ENCODE peak calls at places on chromosomes 6 and 20, in four cellular contexts. V is A549, Z is NB4, B is breast epithelium. D is an unnamed sample.

GRCh38 chr20:60228255-60228654 is 270.0 kb downstream of the CDH26 start:
- DNase-seq in V (no peak), Z (peak), B (no peak), D (no peak)

GRCh38 chr6:110415297-110415916 is at the start of gene DDO:
- DNase-seq in V (no peak), Z (no peak), B (peak), D (peak)

GRCh38 chr20:18837710-18838109 is 24.1 kb downstream of the SCP2D1 start:
- DNase-seq in V (no peak), Z (no peak), B (no peak), D (no peak)

GRCh38 chr20:3706774-3707507 is 5.5 kb downstream of the SIGLEC1 start:
- DNase-seq in V (no peak), Z (no peak), B (no peak), D (peak)

GRCh38 chr6:13427838-13428527 is 59.4 kb downstream of the GFOD1 start:
- DNase-seq in V (no peak), Z (no peak), B (no peak), D (no peak)

GRCh38 chr6:3456794-3457709 is at the start of gene SLC22A23:
- DNase-seq in V (peak), Z (peak), B (peak), D (peak)

GRCh38 chr20:63518351-63518861 is 2.2 kb upstream of the PPDPF start:
- DNase-seq in V (no peak), Z (no peak), B (no peak), D (no peak)

GRCh38 chr6:115667478-115667996 is 393.2 kb downstream of the FRK start:
- DNase-seq in V (no peak), Z (no peak), B (no peak), D (no peak)

GRCh38 chr20:34954905-34955231 is 738 bp downstream of the GSS start:
- DNase-seq in V (no peak), Z (no peak), B (no peak), D (no peak)

GRCh38 chr6:90286884-90287488 is 9.7 kb downstream of the BACH2 start:
- DNase-seq in V (peak), Z (peak), B (no peak), D (no peak)

GRCh38 chr6:13667655-13668054 is 44.0 kb downstream of the RANBP9 start:
- DNase-seq in V (no peak), Z (peak), B (no peak), D (no peak)

GRCh38 chr20:45450097-45450818 is 19.3 kb upstream of the WFDC2 start:
- DNase-seq in V (peak), Z (peak), B (no peak), D (peak)

GRCh38 chr20:62550087-62550565 is 74.3 kb upstream of the GATA5 start:
- DNase-seq in V (peak), Z (no peak), B (no peak), D (no peak)

GRCh38 chr6:100173211-100173610 is 179.2 kb upstream of the MCHR2 start:
- DNase-seq in V (no peak), Z (no peak), B (no peak), D (no peak)

GRCh38 chr6:111462770-111463391 is 20.1 kb downstream of the REV3L start:
- DNase-seq in V (peak), Z (peak), B (no peak), D (no peak)

GRCh38 chr6:41092421-41093140 is 19.8 kb downstream of the NFYA start:
- DNase-seq in V (peak), Z (peak), B (no peak), D (no peak)

GRCh38 chr6:116883005-116883404 is 6.0 kb downstream of the RFX6 start:
- DNase-seq in V (no peak), Z (no peak), B (no peak), D (no peak)

GRCh38 chr6:148973809-148974208 is 227.0 kb downstream of the UST start:
- DNase-seq in V (peak), Z (peak), B (no peak), D (no peak)

GRCh38 chr6:168865522-168865921 is 388.1 kb downstream of the THBS2 start:
- DNase-seq in V (no peak), Z (no peak), B (no peak), D (no peak)

GRCh38 chr6:72683797-72684196 is 61.9 kb downstream of the KCNQ5 start:
- DNase-seq in V (no peak), Z (no peak), B (no peak), D (no peak)

GRCh38 chr20:57369601-57370000 is 18.5 kb downstream of the RAE1 start:
- DNase-seq in V (no peak), Z (peak), B (no peak), D (no peak)

GRCh38 chr6:31246051-31246495 is 25.8 kb downstream of the HLA-C start:
- DNase-seq in V (peak), Z (no peak), B (no peak), D (peak)

GRCh38 chr6:87944541-87944954 is 103.1 kb upstream of the SPACA1 start:
- DNase-seq in V (peak), Z (peak), B (peak), D (no peak)

GRCh38 chr6:110255356-110255755 is 75.1 kb downstream of the CDC40 start:
- DNase-seq in V (peak), Z (peak), B (no peak), D (no peak)

GRCh38 chr6:163756079-163756478 is 341.6 kb downstream of the QKI start:
- DNase-seq in V (no peak), Z (peak), B (no peak), D (no peak)

GRCh38 chr6:164741938-164742451 is 567.4 kb downstream of the C6orf118 start:
- DNase-seq in V (no peak), Z (no peak), B (no peak), D (no peak)

GRCh38 chr6:87922947-87923330 is 124.7 kb upstream of the SPACA1 start:
- DNase-seq in V (no peak), Z (peak), B (no peak), D (no peak)

GRCh38 chr6:108330806-108331205 is 36.0 kb downstream of the AFG1L start:
- DNase-seq in V (no peak), Z (no peak), B (no peak), D (no peak)

GRCh38 chr6:151690303-151690702 is 117.2 kb upstream of the ESR1 start:
- DNase-seq in V (no peak), Z (no peak), B (no peak), D (no peak)

GRCh38 chr6:161254754-161255253 is 19.1 kb downstream of the AGPAT4 start:
- DNase-seq in V (no peak), Z (no peak), B (no peak), D (no peak)

GRCh38 chr6:52724406-52725121 is 38.7 kb downstream of the GSTA2 start:
- DNase-seq in V (peak), Z (peak), B (peak), D (peak)

GRCh38 chr6:152173957-152174356 is 366.5 kb downstream of the ESR1 start:
- DNase-seq in V (no peak), Z (no peak), B (no peak), D (no peak)

GRCh38 chr6:3205913-3206312 is 21.5 kb downstream of the TUBB2B start:
- DNase-seq in V (no peak), Z (peak), B (no peak), D (no peak)

GRCh38 chr20:5735845-5736530 is 14.2 kb upstream of the SHLD1 start:
- DNase-seq in V (peak), Z (no peak), B (no peak), D (no peak)

GRCh38 chr6:133467982-133468380 is 226.8 kb downstream of the EYA4 start:
- DNase-seq in V (no peak), Z (no peak), B (no peak), D (no peak)

GRCh38 chr6:105896052-105896820 is 189.9 kb upstream of the PRDM1 start:
- DNase-seq in V (no peak), Z (no peak), B (no peak), D (no peak)

GRCh38 chr20:22339091-22339881 is 245.1 kb downstream of the FOXA2 start:
- DNase-seq in V (peak), Z (peak), B (no peak), D (peak)

GRCh38 chr20:58570181-58570859 is 55.1 kb upstream of the APCDD1L start:
- DNase-seq in V (no peak), Z (no peak), B (no peak), D (no peak)

GRCh38 chr6:108544586-108544985 is 16.1 kb upstream of the FOXO3 start:
- DNase-seq in V (no peak), Z (no peak), B (no peak), D (no peak)

DNA sequence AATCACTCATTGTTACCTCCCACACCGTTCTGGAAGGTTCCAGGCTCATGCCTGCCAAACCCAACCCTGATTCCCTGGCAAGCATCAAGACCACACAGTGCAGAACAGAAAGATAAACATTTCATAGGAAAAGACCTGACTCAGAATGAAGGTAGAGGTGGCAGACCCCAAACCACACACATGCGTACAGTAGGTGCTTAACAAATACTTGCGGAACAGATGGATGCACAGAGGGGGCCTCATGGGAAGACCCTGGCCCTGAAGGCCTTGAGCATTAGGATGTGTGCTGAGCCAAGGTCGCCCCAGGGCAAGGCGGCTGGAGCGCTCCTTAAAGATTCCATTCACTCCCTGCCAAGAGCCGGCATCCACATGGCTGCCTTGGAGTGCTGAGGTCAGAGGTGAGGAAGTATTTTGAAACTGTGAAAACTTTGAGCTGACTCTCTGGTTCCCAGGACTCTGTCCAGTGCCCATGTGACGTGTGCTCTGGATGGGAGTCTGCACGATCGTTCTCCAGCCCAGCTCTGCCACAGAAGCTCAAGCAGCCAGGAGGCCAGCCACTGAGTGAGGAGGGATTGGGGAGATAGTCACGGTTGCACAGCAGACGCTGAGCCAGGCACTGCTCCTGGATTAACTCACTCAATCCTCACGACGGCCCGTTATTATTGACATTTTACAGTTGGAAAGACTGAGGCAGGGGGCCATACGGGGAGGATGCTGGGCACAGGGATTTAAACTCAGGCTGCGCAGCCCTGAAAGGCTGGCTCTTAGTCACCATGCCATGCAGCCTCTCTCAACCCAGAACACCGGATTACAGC is 65.5 kb upstream of the AFDN start:
- DNase-seq in V (no peak), Z (no peak), B (peak), D (no peak)
- TF ChIP-seq POLR2A in V (no peak), Z (no peak), B (no peak), D (no peak)

DNA sequence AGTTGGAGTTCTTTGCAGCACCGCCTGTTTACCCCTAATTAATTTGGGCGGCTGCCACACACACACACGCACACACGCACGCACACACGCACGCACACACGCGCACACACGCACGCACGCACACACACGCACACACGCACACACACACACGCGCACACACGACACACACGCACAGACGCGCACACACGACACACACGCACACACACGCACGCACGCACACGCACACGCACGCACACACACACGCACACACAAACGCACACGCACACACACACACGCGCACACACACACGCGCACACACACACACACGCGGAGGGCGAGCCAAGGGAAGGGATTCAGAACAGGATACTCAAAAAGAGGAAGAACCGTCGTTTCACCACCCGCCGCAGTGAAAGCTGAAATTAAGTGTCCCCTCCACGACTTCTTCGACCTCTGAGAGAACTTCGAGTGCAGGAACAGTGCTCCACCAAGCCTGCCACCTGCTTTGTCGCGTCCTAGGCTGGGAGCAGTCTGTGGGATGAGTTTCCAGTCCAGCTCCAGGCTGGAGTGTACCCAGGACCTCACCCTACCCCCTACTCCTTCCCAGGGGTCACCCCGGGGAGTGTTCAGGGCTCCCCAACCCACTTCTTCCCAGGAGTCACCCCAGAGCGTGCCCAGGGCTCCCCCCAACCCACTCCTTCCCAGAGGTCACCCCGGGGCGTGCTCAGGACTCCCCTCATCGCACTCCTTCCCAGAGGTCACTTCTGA is 1.1 kb downstream of the RNASET2 start:
- DNase-seq in V (peak), Z (peak), B (no peak), D (no peak)
- TF ChIP-seq POLR2A in V (no peak), Z (peak), B (no peak), D (no peak)

GRCh38 chr6:34391711-34392496 is 565 bp downstream of the NUDT3 start:
- DNase-seq in V (peak), Z (peak), B (peak), D (peak)
- TF ChIP-seq POLR2A in V (peak), Z (peak), B (no peak), D (peak)

GRCh38 chr6:20534295-20534897 is at the start of gene CDKAL1:
- DNase-seq in V (peak), Z (peak), B (peak), D (peak)
- TF ChIP-seq POLR2A in V (peak), Z (peak), B (peak), D (peak)